ENCODE peak calls at places on chromosomes 12 and 14, in seven cellular contexts. K is mesendoderm, D is neuronal stem cell, Z is mesenchymal stem cell, S is H9, M is H1, B is trophoblast cell. F is an unnamed sample.
A peak's percentile ranks its signal among the peaks of the same experiment; 100 is the strongest.

GRCh38 chr12:118189761-118190181 is 53.8 kb downstream of the PEBP1 start:
- DNase-seq in K (peak; percentile 64), D (peak; percentile 26), Z (peak; percentile 61), S (peak; percentile 63), M (no peak), B (no peak), F (peak; percentile 82)

GRCh38 chr12:57511588-57512325 is 8.6 kb downstream of the DDIT3 start:
- DNase-seq in K (no peak), D (no peak), Z (no peak), S (no peak), M (no peak), B (no peak), F (no peak)

GRCh38 chr12:87845995-87846483 is 183.2 kb downstream of the C12orf50 start:
- DNase-seq in K (peak; percentile 61), D (no peak), Z (peak; percentile 8), S (no peak), M (no peak), B (no peak), F (no peak)

GRCh38 chr14:88750413-88750812 is 42.3 kb downstream of the EML5 start:
- DNase-seq in K (no peak), D (no peak), Z (no peak), S (no peak), M (no peak), B (no peak), F (no peak)

GRCh38 chr12:55713721-55714120 is 2.1 kb upstream of the BLOC1S1 start:
- DNase-seq in K (no peak), D (no peak), Z (no peak), S (no peak), M (no peak), B (peak; percentile 40), F (peak; percentile 89)

GRCh38 chr14:50362791-50363733 is 33.6 kb downstream of the CDKL1 start:
- DNase-seq in K (no peak), D (no peak), Z (peak; percentile 11), S (no peak), M (no peak), B (no peak), F (peak; percentile 14)

GRCh38 chr12:105449406-105449805 is 118.9 kb downstream of the C12orf75 start:
- DNase-seq in K (no peak), D (no peak), Z (no peak), S (no peak), M (no peak), B (no peak), F (no peak)

GRCh38 chr12:55142896-55143870 is 17.0 kb downstream of the OR9K2 start:
- DNase-seq in K (peak; percentile 80), D (peak; percentile 35), Z (peak; percentile 26), S (peak; percentile 69), M (peak; percentile 5), B (peak; percentile 91), F (peak; percentile 38)

GRCh38 chr12:47797432-47797831 is 22.3 kb downstream of the HDAC7 start:
- DNase-seq in K (peak; percentile 48), D (no peak), Z (no peak), S (peak; percentile 80), M (no peak), B (peak; percentile 28), F (no peak)

GRCh38 chr14:69094481-69094880 is 58.4 kb downstream of the DCAF5 start:
- DNase-seq in K (peak; percentile 61), D (no peak), Z (no peak), S (no peak), M (no peak), B (peak; percentile 75), F (peak; percentile 19)

GRCh38 chr12:112107728-112108447 is 695 bp downstream of the NAA25 start:
- DNase-seq in K (peak; percentile 79), D (no peak), Z (peak; percentile 58), S (peak; percentile 41), M (no peak), B (peak; percentile 24), F (no peak)

GRCh38 chr14:64123241-64123956 is 170.8 kb downstream of the ESR2 start:
- DNase-seq in K (no peak), D (no peak), Z (no peak), S (no peak), M (no peak), B (no peak), F (no peak)

GRCh38 chr12:62263956-62264355 is 3.8 kb downstream of the USP15 start:
- DNase-seq in K (no peak), D (no peak), Z (no peak), S (no peak), M (no peak), B (no peak), F (no peak)

GRCh38 chr14:103613517-103613916 is 15.5 kb upstream of the KLC1 start:
- DNase-seq in K (no peak), D (no peak), Z (no peak), S (no peak), M (no peak), B (peak; percentile 47), F (no peak)

GRCh38 chr14:61749867-61750266 is 12.4 kb upstream of the SNAPC1 start:
- DNase-seq in K (peak; percentile 54), D (no peak), Z (peak; percentile 23), S (no peak), M (no peak), B (no peak), F (no peak)

GRCh38 chr14:20440882-20441281 is 4.9 kb upstream of the KLHL33 start:
- DNase-seq in K (no peak), D (no peak), Z (no peak), S (no peak), M (no peak), B (no peak), F (peak; percentile 11)

GRCh38 chr12:6324936-6325750 is 14.7 kb downstream of the PLEKHG6 start:
- DNase-seq in K (no peak), D (no peak), Z (no peak), S (no peak), M (no peak), B (no peak), F (no peak)

GRCh38 chr14:54364555-54365415 is 32.0 kb upstream of the CDKN3 start:
- DNase-seq in K (no peak), D (no peak), Z (peak; percentile 58), S (no peak), M (no peak), B (peak; percentile 4), F (peak; percentile 37)

GRCh38 chr12:76265424-76266180 is 82.6 kb downstream of the BBS10 start:
- DNase-seq in K (no peak), D (no peak), Z (no peak), S (no peak), M (no peak), B (no peak), F (no peak)

DNA sequence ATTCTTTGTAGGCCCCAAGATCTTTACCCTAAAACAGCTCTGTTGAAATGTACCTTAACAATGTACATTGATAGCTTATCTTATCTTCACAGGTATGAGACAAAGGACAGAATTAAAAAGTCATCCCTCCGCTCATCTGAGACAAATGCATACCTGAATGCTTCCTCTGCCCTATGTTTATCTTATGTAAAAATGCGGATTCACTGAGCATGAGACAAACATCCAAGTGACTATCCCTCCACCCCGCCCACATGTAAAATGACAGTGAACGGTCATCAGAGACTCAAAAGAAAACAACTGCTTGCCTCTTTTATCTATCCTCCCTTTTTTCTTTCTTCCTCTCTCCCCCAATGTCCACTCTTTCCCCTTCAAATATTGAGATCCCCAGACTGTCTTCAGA is 37.2 kb upstream of the ZNF740 start:
- DNase-seq in K (peak; percentile 80), D (no peak), Z (no peak), S (no peak), M (no peak), B (peak; percentile 71), F (no peak)
- H4K8ac ChIP-seq in K (no peak overlapping the region), D (no peak overlapping the region), Z (no peak overlapping the region), S (no peak overlapping the region), M (no peak overlapping the region), B (no peak overlapping the region), F (no peak overlapping the region)

GRCh38 chr12:84658877-84659276 is 253.7 kb downstream of the SLC6A15 start:
- DNase-seq in K (peak; percentile 71), D (no peak), Z (no peak), S (no peak), M (no peak), B (no peak), F (no peak)
- H3K18ac ChIP-seq in K (no peak overlapping the region), D (no peak overlapping the region), Z (no peak overlapping the region), S (no peak overlapping the region), M (no peak overlapping the region), B (no peak overlapping the region), F (no peak overlapping the region)

DNA sequence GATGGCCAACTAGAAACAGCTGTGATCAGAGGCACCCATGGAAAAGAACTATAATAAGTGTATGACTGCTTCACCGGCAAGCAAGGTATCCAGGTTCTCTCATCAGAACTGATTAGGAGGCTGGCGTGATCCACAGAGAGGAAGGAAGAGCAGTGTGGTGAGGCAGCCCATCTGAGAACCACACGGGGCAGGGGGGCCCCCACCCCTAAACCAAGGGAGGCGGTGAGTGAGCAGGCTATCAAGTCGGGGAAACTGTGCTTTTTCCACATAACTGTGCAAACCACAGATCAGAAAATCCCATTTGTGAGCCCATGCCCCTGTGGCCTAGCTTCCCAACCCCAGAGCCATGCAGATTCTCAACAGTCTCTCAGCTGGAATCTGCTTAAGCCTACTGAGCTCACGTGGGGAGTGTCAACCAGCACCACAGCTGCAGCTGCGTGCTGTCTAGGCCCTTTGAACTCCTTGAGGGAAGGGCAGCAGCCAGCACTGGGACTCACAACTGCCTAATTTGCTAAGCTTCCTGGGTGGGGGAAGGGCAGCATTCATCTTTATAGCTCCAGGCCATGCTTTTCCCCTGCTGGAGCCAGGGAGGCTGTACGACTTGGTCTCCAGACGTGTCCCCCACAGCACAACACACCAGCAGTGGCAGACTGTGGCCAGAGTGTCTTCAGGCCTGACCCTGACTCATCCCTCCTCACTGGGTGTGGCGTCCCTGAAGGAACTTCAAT is 444.4 kb upstream of the ATP2B1 start:
- DNase-seq in K (peak; percentile 74), D (no peak), Z (peak; percentile 24), S (peak; percentile 50), M (no peak), B (peak; percentile 25), F (no peak)
- H4K8ac ChIP-seq in K (no peak overlapping the region), D (no peak overlapping the region), Z (peak overlapping the region; percentile 27), S (no peak overlapping the region), M (no peak overlapping the region), B (no peak overlapping the region), F (no peak overlapping the region)

GRCh38 chr12:67667276-67668073 is 18.9 kb downstream of the DYRK2 start:
- DNase-seq in K (no peak), D (no peak), Z (peak; percentile 53), S (no peak), M (no peak), B (no peak), F (no peak)

GRCh38 chr12:67669217-67669924 is 20.8 kb downstream of the DYRK2 start:
- DNase-seq in K (no peak), D (no peak), Z (no peak), S (no peak), M (no peak), B (no peak), F (no peak)

GRCh38 chr12:67669925-67670631 is 21.5 kb downstream of the DYRK2 start:
- DNase-seq in K (peak; percentile 18), D (no peak), Z (peak; percentile 66), S (no peak), M (no peak), B (peak; percentile 70), F (no peak)

GRCh38 chr12:67665679-67666078 is 17.1 kb downstream of the DYRK2 start:
- DNase-seq in K (no peak), D (no peak), Z (no peak), S (no peak), M (no peak), B (no peak), F (no peak)

GRCh38 chr12:67666605-67667004 is 18.1 kb downstream of the DYRK2 start:
- DNase-seq in K (peak; percentile 21), D (no peak), Z (no peak), S (no peak), M (no peak), B (no peak), F (no peak)
- H3K18ac ChIP-seq in K (no peak overlapping the region), D (no peak overlapping the region), Z (peak overlapping the region; percentile 48), S (no peak overlapping the region), M (no peak overlapping the region), B (no peak overlapping the region), F (no peak overlapping the region)

F was measured in IMR-90.